ENCODE peak calls at places on chromosomes 7 and 10, in four cellular contexts. S, E, L and B are unnamed samples.

GRCh38 chr10:121669010-121669366 is 70.7 kb upstream of the FGFR2 start:
- DNase-seq in L (no peak), E (no peak), S (no peak), B (no peak)

GRCh38 chr7:80105706-80106408 is 28.8 kb upstream of the GNAI1 start:
- DNase-seq in L (no peak), E (no peak), S (no peak), B (no peak)

GRCh38 chr10:3807928-3808496 is 23.0 kb upstream of the KLF6 start:
- DNase-seq in L (no peak), S (no peak), E (no peak), B (no peak)

GRCh38 chr10:1526427-1527055 is 210.8 kb downstream of the ADARB2 start:
- DNase-seq in S (peak), E (no peak), L (peak), B (no peak)

GRCh38 chr7:149635561-149636329 is 137.6 kb downstream of the ZNF467 start:
- DNase-seq in L (no peak), E (no peak), S (no peak), B (no peak)

GRCh38 chr7:636396-636795 is 90.1 kb upstream of the DNAAF5 start:
- DNase-seq in E (no peak), S (no peak), L (peak), B (no peak)

GRCh38 chr7:44811093-44811492 is 14.6 kb downstream of the PPIA start:
- DNase-seq in L (no peak), S (no peak), E (no peak), B (no peak)

GRCh38 chr10:61902448-61903183 is 1.1 kb downstream of the ARID5B start:
- DNase-seq in S (peak), L (peak), E (no peak), B (no peak)

GRCh38 chr7:24440851-24441250 is 132.4 kb upstream of the PALS2 start:
- DNase-seq in E (no peak), S (no peak), L (no peak), B (no peak)

GRCh38 chr7:79930604-79931003 is 204.0 kb upstream of the GNAI1 start:
- DNase-seq in E (no peak), L (no peak), S (no peak), B (no peak)

GRCh38 chr7:98276241-98276761 is 5.2 kb upstream of the BRI3 start:
- DNase-seq in L (no peak), E (no peak), S (peak), B (no peak)

GRCh38 chr10:65194131-65194530 is 1672.9 kb downstream of the REEP3 start:
- DNase-seq in L (no peak), E (no peak), S (no peak), B (no peak)

GRCh38 chr10:4663162-4663992 is 162.6 kb upstream of the AKR1E2 start:
- DNase-seq in L (peak), E (peak), S (no peak), B (no peak)

GRCh38 chr7:117014673-117015133 is 61.4 kb downstream of the ST7 start:
- DNase-seq in E (no peak), S (peak), L (peak), B (no peak)

GRCh38 chr7:146116452-146117219 is at the start of gene CNTNAP2:
- DNase-seq in L (no peak), E (no peak), S (no peak), B (no peak)

GRCh38 chr10:86261933-86262665 is 104.5 kb downstream of the GRID1 start:
- DNase-seq in S (peak), E (peak), L (peak), B (peak)
- TF ChIP-seq SPI1 in S (no peak), E (no peak), L (no peak), B (no peak)

DNA sequence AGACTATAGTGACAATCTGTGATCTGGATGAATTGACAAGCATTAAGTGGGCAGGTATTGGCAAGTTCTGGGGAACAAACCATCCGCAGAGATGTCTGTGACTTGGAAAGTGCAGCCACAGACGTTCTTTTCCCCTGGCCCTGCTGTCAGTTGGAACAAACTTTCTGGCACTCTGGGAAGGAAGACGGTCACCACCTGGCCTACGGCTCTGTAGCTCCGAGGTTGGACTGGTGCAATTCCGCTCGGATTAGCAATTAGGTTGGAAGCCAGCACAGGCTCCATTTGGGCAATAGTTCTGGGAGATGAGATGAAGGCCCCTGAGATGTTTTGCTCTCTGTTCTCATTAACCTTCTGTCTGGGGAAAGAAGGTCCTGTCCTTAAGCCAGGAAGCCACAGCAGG is 437.5 kb downstream of the CALN1 start:
- DNase-seq in L (no peak), E (no peak), S (no peak), B (no peak)
- TF ChIP-seq SPI1 in L (no peak), E (no peak), S (no peak), B (no peak)

GRCh38 chr10:112335866-112336265 is 38.0 kb upstream of the ACSL5 start:
- DNase-seq in S (no peak), L (no peak), E (no peak), B (no peak)
- TF ChIP-seq SPI1 in S (no peak), L (no peak), E (no peak), B (no peak)

DNA sequence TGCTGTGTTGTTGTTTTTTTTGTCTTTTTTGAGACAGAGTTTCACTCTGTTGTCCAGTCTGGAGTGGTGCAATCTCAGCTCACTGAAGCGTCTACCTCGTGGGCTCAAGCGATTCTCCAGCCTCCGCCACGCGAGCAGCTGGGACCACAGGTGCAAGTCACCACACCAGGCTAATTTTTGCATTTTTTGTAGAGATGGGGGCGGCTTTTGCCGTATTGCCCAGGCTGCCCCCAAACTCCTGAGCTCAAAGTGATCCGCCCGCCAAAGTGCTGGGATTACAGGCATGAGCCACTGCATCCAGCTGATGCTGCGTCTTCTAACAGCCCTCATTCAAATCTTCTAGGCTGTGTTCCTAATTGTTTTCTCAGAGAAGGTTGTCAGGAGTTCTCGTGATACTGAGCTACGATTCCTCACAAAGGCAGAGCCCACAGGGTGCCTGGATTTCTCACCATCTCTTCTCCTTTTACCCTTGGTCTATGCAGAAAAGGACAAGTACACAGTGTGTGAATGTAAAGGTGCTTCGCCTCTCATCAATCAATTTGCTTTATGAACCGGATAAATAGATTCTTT is 247.2 kb upstream of the PTN start:
- DNase-seq in L (no peak), S (no peak), E (no peak), B (no peak)
- TF ChIP-seq SPI1 in L (no peak), S (no peak), E (no peak), B (no peak)

DNA sequence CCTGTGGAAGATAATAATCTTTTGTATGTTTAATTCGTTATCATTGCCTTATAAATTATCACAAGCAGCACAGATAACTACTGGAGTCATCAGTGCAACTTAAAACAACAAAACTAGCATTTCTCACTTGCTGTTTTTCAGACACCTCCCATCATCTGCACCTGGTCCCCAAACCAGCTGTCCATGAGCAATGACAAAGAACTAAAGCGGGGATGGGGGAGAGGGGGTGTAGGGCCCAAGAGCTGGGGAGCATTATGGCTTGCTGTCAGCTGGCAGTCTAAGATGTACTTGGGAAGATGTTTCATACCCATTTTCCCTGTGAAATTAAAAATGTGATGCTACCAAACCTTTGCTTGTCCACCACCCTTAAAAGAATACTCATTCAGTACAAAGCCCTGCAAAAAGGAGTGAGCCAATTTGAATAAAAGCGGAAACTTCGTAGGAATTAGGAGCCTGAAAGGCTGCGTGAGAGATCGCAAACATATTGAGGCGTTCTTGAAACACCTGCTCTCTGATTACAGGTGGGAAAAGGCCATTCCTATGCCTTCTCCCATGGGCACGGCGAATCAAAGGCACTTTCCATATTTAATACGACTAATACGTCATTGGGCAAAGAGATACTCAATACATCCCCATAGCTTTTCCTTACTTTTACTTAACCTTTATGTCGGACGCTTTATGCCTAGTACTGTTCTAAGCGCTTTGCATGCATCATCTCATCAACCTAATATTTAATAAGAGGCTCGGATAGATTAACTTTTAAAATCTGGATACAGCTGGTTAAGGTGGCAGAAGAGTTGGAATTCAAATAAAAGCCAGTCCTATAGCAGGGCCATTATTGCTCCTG is 31.0 kb upstream of the KMT2E start:
- DNase-seq in E (no peak), L (no peak), S (no peak), B (no peak)
- TF ChIP-seq SPI1 in E (no peak), L (no peak), S (no peak), B (no peak)

DNA sequence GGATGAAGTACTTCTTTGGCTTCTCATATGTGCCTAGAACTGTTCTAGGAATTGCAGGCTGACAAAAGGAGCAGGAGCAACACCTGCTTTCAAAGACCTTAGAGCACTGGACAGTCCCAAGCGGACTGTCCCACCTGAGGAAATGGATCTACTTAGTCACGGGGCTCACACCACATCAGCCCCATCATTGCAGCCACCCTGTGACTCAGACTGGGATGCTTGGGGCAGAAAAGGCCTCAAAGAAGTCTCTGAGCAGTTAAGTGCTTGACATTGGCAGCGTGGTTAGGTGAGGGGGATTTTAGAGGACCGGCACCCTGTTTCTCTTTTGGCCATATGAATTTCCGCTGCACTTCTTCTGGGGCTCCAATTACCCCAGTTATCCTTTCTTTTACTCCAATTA is 256.6 kb downstream of the USP6NL start:
- DNase-seq in S (no peak), E (no peak), L (no peak), B (no peak)
- TF ChIP-seq SPI1 in S (no peak), E (no peak), L (no peak), B (no peak)

DNA sequence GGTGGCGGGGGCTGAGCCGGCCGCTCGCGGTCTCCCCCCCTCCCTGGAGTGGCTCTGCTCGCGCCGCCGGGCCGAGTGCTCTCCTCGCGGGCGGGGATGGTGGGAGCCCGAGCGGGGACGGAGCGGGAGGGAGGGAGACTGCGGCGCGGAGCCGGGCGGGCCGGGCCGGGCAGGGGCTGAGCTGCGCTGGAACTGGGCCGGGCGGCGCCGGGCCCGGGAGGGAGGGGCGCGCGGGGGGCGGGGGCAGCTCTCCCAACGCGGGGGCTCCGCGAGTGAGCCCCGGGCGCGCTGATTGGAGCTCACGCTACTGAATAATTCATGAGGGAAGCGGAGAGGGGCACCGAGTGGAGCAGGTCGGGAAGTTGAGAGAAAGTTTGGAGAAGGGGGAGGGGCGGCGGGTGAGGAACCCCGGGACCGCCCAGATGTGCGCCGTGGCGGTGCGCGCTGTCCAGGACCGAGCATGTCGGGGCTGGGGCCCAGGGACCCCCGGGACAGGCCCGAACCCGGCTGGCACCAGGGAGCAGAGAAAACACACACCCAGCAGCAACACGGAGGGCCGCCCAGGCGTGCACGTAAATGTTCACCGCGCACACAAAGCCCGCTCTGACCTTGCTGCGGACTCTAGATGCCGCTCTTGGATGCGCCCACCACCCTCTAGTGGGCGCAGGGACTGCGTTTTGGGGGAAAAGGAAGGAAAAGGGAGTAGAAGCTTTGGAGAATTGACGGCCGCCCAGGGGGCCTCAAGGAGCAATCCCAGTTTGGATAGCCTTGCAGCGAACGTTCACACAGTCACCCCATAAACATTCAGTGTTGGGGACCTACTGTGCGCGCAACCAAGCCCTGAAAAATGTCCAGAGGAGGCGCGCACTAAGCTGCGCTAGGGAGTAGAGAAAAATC is at the start of gene EPHB4:
- DNase-seq in L (peak), S (no peak), E (no peak), B (peak)
- TF ChIP-seq SPI1 in L (peak), S (no peak), E (no peak), B (no peak)

GRCh38 chr7:158586499-158587191 is 978 bp downstream of the PTPRN2 start:
- DNase-seq in E (no peak), L (no peak), S (no peak), B (no peak)

GRCh38 chr7:158588085-158588877 is 658 bp upstream of the PTPRN2 start:
- DNase-seq in L (no peak), E (no peak), S (no peak), B (no peak)

GRCh38 chr7:158588878-158589442 is 1.3 kb upstream of the PTPRN2 start:
- DNase-seq in E (no peak), S (no peak), L (no peak), B (no peak)

GRCh38 chr7:158585721-158586498 is 1.7 kb downstream of the PTPRN2 start:
- DNase-seq in E (no peak), L (no peak), S (no peak), B (no peak)

DNA sequence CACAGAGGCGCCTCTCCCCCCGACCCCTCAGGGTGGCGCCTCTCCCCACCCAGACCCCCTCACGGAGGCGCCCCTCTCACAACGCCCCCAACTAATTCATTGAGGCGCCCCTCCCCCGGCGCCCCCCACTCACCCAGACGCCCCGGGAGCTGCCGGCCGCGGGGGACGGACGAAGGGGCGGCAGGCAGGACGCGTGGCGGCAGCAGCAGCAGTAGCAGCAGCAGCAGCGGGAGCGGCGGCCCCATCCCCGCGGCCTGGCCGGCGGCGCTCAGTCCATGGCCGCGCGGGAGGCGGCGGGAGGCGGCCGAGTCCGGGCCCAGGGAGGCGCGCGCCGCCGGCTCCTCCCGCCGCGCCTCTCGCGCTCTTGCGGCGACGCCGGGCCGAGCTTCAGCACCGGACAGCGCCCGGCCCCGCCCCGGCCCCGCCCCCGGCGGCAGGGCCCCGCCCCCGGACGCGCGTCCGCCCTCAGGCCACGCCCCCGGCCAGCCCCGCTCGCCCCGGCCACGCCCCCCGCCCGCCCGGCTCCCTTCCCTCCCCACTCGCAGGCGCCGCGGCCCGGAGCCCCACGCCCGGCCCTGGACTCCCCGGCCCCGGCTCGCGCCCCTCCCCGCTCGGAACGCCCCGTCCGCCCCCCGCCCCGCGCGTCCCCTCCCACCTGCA is at the start of gene PTPRN2:
- DNase-seq in S (no peak), L (peak), E (no peak), B (peak)
- TF ChIP-seq SPI1 in S (no peak), L (no peak), E (no peak), B (no peak)

DNA sequence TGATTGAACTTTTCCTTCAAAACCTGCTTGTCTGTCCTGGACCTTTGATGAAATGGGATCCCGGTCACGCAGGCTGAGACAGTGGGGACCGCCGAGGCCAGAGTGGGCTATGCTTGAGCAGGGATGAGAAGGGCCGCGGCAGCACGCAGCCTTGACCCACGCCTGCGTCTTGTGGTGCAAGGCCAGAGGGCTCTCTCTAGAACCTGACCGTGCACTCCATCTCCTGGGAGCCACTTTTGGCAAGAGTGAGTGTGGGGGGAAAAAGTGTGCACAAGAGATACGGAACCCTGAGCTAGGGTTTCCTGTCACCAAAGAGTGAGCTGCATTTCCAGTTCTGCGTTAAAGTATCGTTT is 42.4 kb downstream of the WIPI2 start:
- DNase-seq in S (no peak), L (no peak), E (no peak), B (no peak)
- TF ChIP-seq SPI1 in S (no peak), L (no peak), E (no peak), B (peak)